ENCODE peak calls at places on chromosome 16, in six cellular contexts. D is ureter; Q is Right ventricle myocardium superior; I is stimulated activated CD4-positive, alpha-beta T cell treated with anti-CD3 and anti-CD28 coated beads, Interleukin-12 subunit alpha, Interleukin-12 subunit beta, amount 100 ng/mL, for 4 hours; X is HT1080; J is memory B cell. L is an unnamed sample.

GRCh38 chr16:89944773-89945172 is 3.8 kb upstream of the DEF8 start:
- DNase-seq in D (no peak), Q (no peak), I (no peak), X (no peak), J (no peak), L (no peak)

GRCh38 chr16:1169285-1170075 is 16.6 kb downstream of the CACNA1H start:
- DNase-seq in D (peak; percentile 68), Q (no peak), I (no peak), X (no peak), J (no peak), L (no peak)

GRCh38 chr16:72443809-72444208 is 271.9 kb upstream of the PMFBP1 start:
- DNase-seq in D (no peak), Q (no peak), I (no peak), X (no peak), J (no peak), L (no peak)

GRCh38 chr16:24504467-24505345 is 34.7 kb upstream of the RBBP6 start:
- DNase-seq in D (peak; percentile 56), Q (peak; percentile 50), I (peak; percentile 34), X (peak; percentile 66), J (peak; percentile 56), L (peak; percentile 44)

GRCh38 chr16:19674485-19674884 is 43.5 kb downstream of the KNOP1 start:
- DNase-seq in D (no peak), Q (no peak), I (no peak), X (no peak), J (no peak), L (no peak)

GRCh38 chr16:49799172-49799571 is 56.7 kb downstream of the ZNF423 start:
- DNase-seq in D (no peak), Q (no peak), I (no peak), X (no peak), J (no peak), L (no peak)

GRCh38 chr16:19113577-19114358 is at the start of gene ITPRIPL2:
- DNase-seq in D (peak; percentile 90), Q (peak; percentile 96), I (no peak), X (peak; percentile 80), J (peak; percentile 32), L (peak; percentile 92)

GRCh38 chr16:72191551-72191950 is 19.6 kb upstream of the PMFBP1 start:
- DNase-seq in D (no peak), Q (no peak), I (no peak), X (no peak), J (no peak), L (no peak)

GRCh38 chr16:74724820-74725549 is 24.3 kb upstream of the MLKL start:
- DNase-seq in D (no peak), Q (no peak), I (no peak), X (peak; percentile 84), J (no peak), L (peak; percentile 86)

GRCh38 chr16:89417352-89417751 is 73.0 kb downstream of the ANKRD11 start:
- DNase-seq in D (no peak), Q (no peak), I (no peak), X (no peak), J (no peak), L (no peak)

GRCh38 chr16:2481676-2482075 is 6.7 kb downstream of the TBC1D24 start:
- DNase-seq in D (no peak), Q (no peak), I (no peak), X (no peak), J (no peak), L (no peak)

GRCh38 chr16:50521246-50521900 is 26.8 kb upstream of the NKD1 start:
- DNase-seq in D (no peak), Q (no peak), I (no peak), X (no peak), J (no peak), L (no peak)

GRCh38 chr16:49889725-49890397 is 33.9 kb upstream of the ZNF423 start:
- DNase-seq in D (no peak), Q (no peak), I (no peak), X (peak; percentile 5), J (no peak), L (no peak)

GRCh38 chr16:72458035-72458434 is 286.1 kb upstream of the PMFBP1 start:
- DNase-seq in D (no peak), Q (no peak), I (no peak), X (no peak), J (no peak), L (no peak)

GRCh38 chr16:29012913-29013641 is 28.2 kb downstream of the LAT start:
- DNase-seq in D (no peak), Q (no peak), I (no peak), X (no peak), J (no peak), L (no peak)

GRCh38 chr16:84689126-84689525 is 10.7 kb upstream of the USP10 start:
- DNase-seq in D (no peak), Q (no peak), I (no peak), X (peak; percentile 68), J (no peak), L (peak; percentile 79)

GRCh38 chr16:4880006-4880580 is 32.8 kb downstream of the UBN1 start:
- DNase-seq in D (no peak), Q (no peak), I (no peak), X (no peak), J (no peak), L (no peak)

GRCh38 chr16:64392456-64392855 is 729.4 kb downstream of the CDH11 start:
- DNase-seq in D (no peak), Q (no peak), I (no peak), X (no peak), J (no peak), L (no peak)

GRCh38 chr16:80639636-80640035 is 98.8 kb downstream of the DYNLRB2 start:
- DNase-seq in D (no peak), Q (no peak), I (no peak), X (no peak), J (no peak), L (no peak)

GRCh38 chr16:1762879-1763520 is 8.3 kb downstream of the NME3 start:
- DNase-seq in D (no peak), Q (no peak), I (no peak), X (no peak), J (no peak), L (no peak)

GRCh38 chr16:2205967-2206313 is 686 bp downstream of the MLST8 start:
- DNase-seq in D (no peak), Q (no peak), I (peak; percentile 26), X (no peak), J (no peak), L (no peak)

GRCh38 chr16:2774161-2774891 is 2.8 kb downstream of the ELOB start:
- DNase-seq in D (no peak), Q (peak; percentile 34), I (no peak), X (no peak), J (no peak), L (no peak)

GRCh38 chr16:66472961-66473610 is 46.0 kb downstream of the BEAN1 start:
- DNase-seq in D (peak; percentile 37), Q (no peak), I (no peak), X (no peak), J (no peak), L (no peak)

L was measured in SJSA1.